ENCODE peak calls at places on chromosome 9, in five cellular contexts. One of them, this sample, is unnamed.
A peak's percentile ranks its signal among the peaks of the same experiment; 100 is the strongest.

GRCh38 chr9:134174526-134175290 is 10.3 kb upstream of the RNU6ATAC start:
- DNase-seq in A673: no peak
- DNase-seq in fibroblast of lung: no peak
- DNase-seq in esophagus squamous epithelium: no peak
- DNase-seq in kidney: peak; percentile 69
- DNase-seq in this sample: no peak

GRCh38 chr9:93681316-93682154 is 105.2 kb downstream of the PHF2 start:
- DNase-seq in fibroblast of lung: no peak
- DNase-seq in A673: no peak
- DNase-seq in kidney: peak; percentile 65
- DNase-seq in esophagus squamous epithelium: no peak
- DNase-seq in this sample: no peak

GRCh38 chr9:125460883-125461475 is 199.4 kb downstream of the GAPVD1 start:
- DNase-seq in fibroblast of lung: peak; percentile 95
- DNase-seq in esophagus squamous epithelium: no peak
- DNase-seq in A673: no peak
- DNase-seq in kidney: no peak
- DNase-seq in this sample: no peak

GRCh38 chr9:115739096-115739875 is 414.3 kb upstream of the PAPPA start:
- DNase-seq in esophagus squamous epithelium: no peak
- DNase-seq in A673: peak; percentile 39
- DNase-seq in kidney: no peak
- DNase-seq in fibroblast of lung: no peak
- DNase-seq in this sample: no peak

GRCh38 chr9:114278881-114279570 is 43.9 kb upstream of the ORM1 start:
- DNase-seq in esophagus squamous epithelium: no peak
- DNase-seq in A673: peak; percentile 71
- DNase-seq in fibroblast of lung: peak; percentile 45
- DNase-seq in kidney: peak; percentile 83
- DNase-seq in this sample: peak; percentile 44

GRCh38 chr9:30476826-30477225 is 1907.6 kb upstream of the ACO1 start:
- DNase-seq in kidney: no peak
- DNase-seq in A673: no peak
- DNase-seq in fibroblast of lung: no peak
- DNase-seq in esophagus squamous epithelium: no peak
- DNase-seq in this sample: no peak

GRCh38 chr9:106878943-106879916 is 16.3 kb downstream of the ZNF462 start:
- DNase-seq in A673: peak; percentile 39
- DNase-seq in fibroblast of lung: peak; percentile 98
- DNase-seq in esophagus squamous epithelium: no peak
- DNase-seq in kidney: peak; percentile 72
- DNase-seq in this sample: peak; percentile 45

GRCh38 chr9:15187589-15187988 is 119.4 kb downstream of the TTC39B start:
- DNase-seq in A673: no peak
- DNase-seq in kidney: no peak
- DNase-seq in fibroblast of lung: no peak
- DNase-seq in esophagus squamous epithelium: no peak
- DNase-seq in this sample: no peak

GRCh38 chr9:135864447-135865049 is 42.8 kb downstream of the CAMSAP1 start:
- DNase-seq in esophagus squamous epithelium: no peak
- DNase-seq in kidney: peak; percentile 75
- DNase-seq in fibroblast of lung: peak; percentile 58
- DNase-seq in A673: peak; percentile 74
- DNase-seq in this sample: peak; percentile 79

GRCh38 chr9:91677354-91677753 is 253.7 kb upstream of the NFIL3 start:
- DNase-seq in fibroblast of lung: peak; percentile 36
- DNase-seq in esophagus squamous epithelium: no peak
- DNase-seq in kidney: no peak
- DNase-seq in A673: no peak
- DNase-seq in this sample: peak; percentile 54

GRCh38 chr9:74951725-74952151 is 974 bp downstream of the C9orf40 start:
- DNase-seq in esophagus squamous epithelium: peak; percentile 35
- DNase-seq in A673: no peak
- DNase-seq in fibroblast of lung: peak; percentile 25
- DNase-seq in kidney: peak; percentile 77
- DNase-seq in this sample: peak; percentile 74

GRCh38 chr9:11366585-11367129 is 753.9 kb upstream of the PTPRD start:
- DNase-seq in kidney: peak; percentile 51
- DNase-seq in fibroblast of lung: no peak
- DNase-seq in esophagus squamous epithelium: no peak
- DNase-seq in A673: no peak
- DNase-seq in this sample: no peak

GRCh38 chr9:75360258-75360657 is 271.9 kb downstream of the OSTF1 start:
- DNase-seq in fibroblast of lung: no peak
- DNase-seq in esophagus squamous epithelium: no peak
- DNase-seq in A673: no peak
- DNase-seq in kidney: no peak
- DNase-seq in this sample: no peak

GRCh38 chr9:107674937-107675277 is 185.3 kb upstream of the KLF4 start:
- DNase-seq in esophagus squamous epithelium: no peak
- DNase-seq in A673: no peak
- DNase-seq in fibroblast of lung: peak; percentile 35
- DNase-seq in kidney: no peak
- DNase-seq in this sample: peak; percentile 40

GRCh38 chr9:112914524-112914923 is 23.8 kb upstream of the SLC46A2 start:
- DNase-seq in kidney: no peak
- DNase-seq in fibroblast of lung: no peak
- DNase-seq in esophagus squamous epithelium: no peak
- DNase-seq in A673: peak; percentile 32
- DNase-seq in this sample: no peak

GRCh38 chr9:93058357-93059096 is at the start of gene SUSD3:
- DNase-seq in fibroblast of lung: peak; percentile 38
- DNase-seq in A673: peak; percentile 37
- DNase-seq in kidney: peak; percentile 95
- DNase-seq in esophagus squamous epithelium: no peak
- DNase-seq in this sample: no peak

GRCh38 chr9:86960938-86961337 is 13.6 kb upstream of the GAS1 start:
- DNase-seq in A673: no peak
- DNase-seq in kidney: no peak
- DNase-seq in esophagus squamous epithelium: no peak
- DNase-seq in fibroblast of lung: no peak
- DNase-seq in this sample: no peak

GRCh38 chr9:79408617-79409016 is 163.1 kb upstream of the TLE4 start:
- DNase-seq in esophagus squamous epithelium: no peak
- DNase-seq in kidney: no peak
- DNase-seq in fibroblast of lung: no peak
- DNase-seq in A673: no peak
- DNase-seq in this sample: no peak

GRCh38 chr9:91814681-91815212 is 135.3 kb downstream of the ROR2 start:
- DNase-seq in esophagus squamous epithelium: no peak
- DNase-seq in kidney: no peak
- DNase-seq in A673: no peak
- DNase-seq in fibroblast of lung: no peak
- DNase-seq in this sample: no peak

GRCh38 chr9:128304971-128305288 is 17.3 kb downstream of the TRUB2 start:
- DNase-seq in fibroblast of lung: no peak
- DNase-seq in esophagus squamous epithelium: no peak
- DNase-seq in A673: no peak
- DNase-seq in kidney: no peak
- DNase-seq in this sample: no peak

GRCh38 chr9:5698810-5699556 is 70.1 kb downstream of the RIC1 start:
- DNase-seq in A673: no peak
- DNase-seq in kidney: no peak
- DNase-seq in esophagus squamous epithelium: no peak
- DNase-seq in fibroblast of lung: peak; percentile 64
- DNase-seq in this sample: peak; percentile 18

GRCh38 chr9:78559449-78559885 is 262.5 kb downstream of the PSAT1 start:
- DNase-seq in kidney: no peak
- DNase-seq in A673: no peak
- DNase-seq in esophagus squamous epithelium: no peak
- DNase-seq in fibroblast of lung: peak; percentile 73
- DNase-seq in this sample: peak; percentile 53

GRCh38 chr9:72205513-72205912 is 56.3 kb downstream of the GDA start:
- DNase-seq in kidney: no peak
- DNase-seq in fibroblast of lung: no peak
- DNase-seq in A673: no peak
- DNase-seq in esophagus squamous epithelium: no peak
- DNase-seq in this sample: no peak

GRCh38 chr9:94757158-94757557 is 30.7 kb downstream of the AOPEP start:
- DNase-seq in A673: peak; percentile 37
- DNase-seq in kidney: no peak
- DNase-seq in fibroblast of lung: no peak
- DNase-seq in esophagus squamous epithelium: no peak
- DNase-seq in this sample: peak; percentile 54

GRCh38 chr9:109652971-109653370 is 127.0 kb upstream of the PALM2AKAP2 start:
- DNase-seq in esophagus squamous epithelium: no peak
- DNase-seq in kidney: no peak
- DNase-seq in A673: peak; percentile 29
- DNase-seq in fibroblast of lung: peak; percentile 43
- DNase-seq in this sample: peak; percentile 76

GRCh38 chr9:36037580-36038169 is 962 bp downstream of the RECK start:
- DNase-seq in kidney: no peak
- DNase-seq in A673: peak; percentile 40
- DNase-seq in fibroblast of lung: peak; percentile 32
- DNase-seq in esophagus squamous epithelium: no peak
- DNase-seq in this sample: no peak

GRCh38 chr9:16618524-16618923 is 251.9 kb downstream of the BNC2 start:
- DNase-seq in fibroblast of lung: no peak
- DNase-seq in esophagus squamous epithelium: no peak
- DNase-seq in A673: no peak
- DNase-seq in kidney: no peak
- DNase-seq in this sample: peak; percentile 30

GRCh38 chr9:97880336-97880735 is 27.3 kb downstream of the FOXE1 start:
- DNase-seq in kidney: no peak
- DNase-seq in esophagus squamous epithelium: no peak
- DNase-seq in fibroblast of lung: peak; percentile 53
- DNase-seq in A673: no peak
- DNase-seq in this sample: no peak

GRCh38 chr9:93125331-93125894 is 8.6 kb downstream of the NINJ1 start:
- DNase-seq in kidney: peak; percentile 26
- DNase-seq in A673: no peak
- DNase-seq in esophagus squamous epithelium: no peak
- DNase-seq in fibroblast of lung: no peak
- DNase-seq in this sample: no peak

GRCh38 chr9:119375892-119376291 is 6.7 kb upstream of the BRINP1 start:
- DNase-seq in esophagus squamous epithelium: no peak
- DNase-seq in A673: peak; percentile 60
- DNase-seq in fibroblast of lung: no peak
- DNase-seq in kidney: no peak
- DNase-seq in this sample: peak; percentile 9

GRCh38 chr9:2411459-2412215 is 209.9 kb upstream of the VLDLR start:
- DNase-seq in kidney: no peak
- DNase-seq in A673: peak; percentile 35
- DNase-seq in fibroblast of lung: no peak
- DNase-seq in esophagus squamous epithelium: no peak
- DNase-seq in this sample: peak; percentile 38

GRCh38 chr9:89422151-89422918 is 75.6 kb downstream of the SEMA4D start:
- DNase-seq in esophagus squamous epithelium: no peak
- DNase-seq in kidney: no peak
- DNase-seq in fibroblast of lung: no peak
- DNase-seq in A673: no peak
- DNase-seq in this sample: peak; percentile 29
- H3K4me1 ChIP-seq in esophagus squamous epithelium: no peaks in the 10 kb centered on the region
- H3K4me1 ChIP-seq in kidney: no peaks in the 10 kb centered on the region
- H3K4me1 ChIP-seq in fibroblast of lung: no peaks in the 10 kb centered on the region
- H3K4me1 ChIP-seq in A673: no peaks in the 10 kb centered on the region
- H3K4me1 ChIP-seq in this sample: peaks cover 13% of the 10 kb centered on the region

GRCh38 chr9:76621011-76621410 is 143.2 kb upstream of the PCA3 start:
- DNase-seq in fibroblast of lung: no peak
- DNase-seq in esophagus squamous epithelium: no peak
- DNase-seq in kidney: no peak
- DNase-seq in A673: no peak
- DNase-seq in this sample: no peak

GRCh38 chr9:76626980-76627379 is 137.3 kb upstream of the PCA3 start:
- DNase-seq in esophagus squamous epithelium: no peak
- DNase-seq in fibroblast of lung: no peak
- DNase-seq in A673: no peak
- DNase-seq in kidney: no peak
- DNase-seq in this sample: no peak

GRCh38 chr9:76628155-76628554 is 136.1 kb upstream of the PCA3 start:
- DNase-seq in esophagus squamous epithelium: no peak
- DNase-seq in A673: no peak
- DNase-seq in fibroblast of lung: no peak
- DNase-seq in kidney: no peak
- DNase-seq in this sample: no peak

GRCh38 chr9:76620586-76620985 is 143.7 kb upstream of the PCA3 start:
- DNase-seq in fibroblast of lung: peak; percentile 10
- DNase-seq in kidney: no peak
- DNase-seq in esophagus squamous epithelium: no peak
- DNase-seq in A673: no peak
- DNase-seq in this sample: no peak

GRCh38 chr9:76624381-76625048 is 139.7 kb upstream of the PCA3 start:
- DNase-seq in fibroblast of lung: no peak
- DNase-seq in A673: no peak
- DNase-seq in esophagus squamous epithelium: no peak
- DNase-seq in kidney: no peak
- DNase-seq in this sample: no peak
- H3K4me1 ChIP-seq in fibroblast of lung: no peaks in the 10 kb centered on the region
- H3K4me1 ChIP-seq in A673: no peaks in the 10 kb centered on the region
- H3K4me1 ChIP-seq in esophagus squamous epithelium: no peaks in the 10 kb centered on the region
- H3K4me1 ChIP-seq in kidney: no peaks in the 10 kb centered on the region
- H3K4me1 ChIP-seq in this sample: peaks cover 30% of the 10 kb centered on the region

DNA sequence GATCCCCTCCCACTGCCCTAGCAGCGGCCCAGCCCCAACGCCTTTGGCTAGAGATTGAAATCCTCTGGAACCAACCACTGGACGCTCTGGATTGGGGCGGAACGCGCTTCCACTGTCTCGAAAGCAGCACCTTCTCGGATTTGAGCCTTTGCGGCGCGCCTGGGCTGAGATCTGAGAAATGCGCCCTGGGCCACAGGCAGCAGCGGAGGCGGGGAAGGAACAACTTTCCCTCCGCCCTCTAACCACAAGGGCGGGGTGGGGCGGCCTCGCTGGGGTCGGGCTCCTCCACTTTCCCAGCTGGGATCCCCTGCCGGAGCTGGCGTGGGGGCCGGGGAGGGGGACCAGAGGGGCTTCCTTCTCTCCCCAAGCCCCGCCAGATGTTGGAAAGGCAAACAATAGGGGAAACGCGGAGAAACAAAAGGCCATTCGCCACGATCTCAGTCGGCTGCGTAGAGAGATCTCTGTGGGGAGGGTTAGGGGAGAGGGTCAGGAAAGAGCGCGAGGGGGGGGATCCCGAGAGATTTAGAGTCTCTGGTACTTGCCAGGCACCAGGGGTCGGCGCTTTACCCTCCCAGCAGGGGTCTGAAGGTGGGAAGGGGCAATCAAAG is 1.2 kb downstream of the MOB3B start:
- DNase-seq in esophagus squamous epithelium: peak; percentile 5
- DNase-seq in fibroblast of lung: peak; percentile 59
- DNase-seq in A673: no peak
- DNase-seq in kidney: peak; percentile 92
- DNase-seq in this sample: peak; percentile 71
- H3K4me1 ChIP-seq in esophagus squamous epithelium: peaks cover 14% of the 10 kb centered on the region
- H3K4me1 ChIP-seq in fibroblast of lung: peaks cover 7% of the 10 kb centered on the region
- H3K4me1 ChIP-seq in A673: peaks cover 5% of the 10 kb centered on the region
- H3K4me1 ChIP-seq in kidney: peaks cover 7% of the 10 kb centered on the region
- H3K4me1 ChIP-seq in this sample: peaks cover 10% of the 10 kb centered on the region

DNA sequence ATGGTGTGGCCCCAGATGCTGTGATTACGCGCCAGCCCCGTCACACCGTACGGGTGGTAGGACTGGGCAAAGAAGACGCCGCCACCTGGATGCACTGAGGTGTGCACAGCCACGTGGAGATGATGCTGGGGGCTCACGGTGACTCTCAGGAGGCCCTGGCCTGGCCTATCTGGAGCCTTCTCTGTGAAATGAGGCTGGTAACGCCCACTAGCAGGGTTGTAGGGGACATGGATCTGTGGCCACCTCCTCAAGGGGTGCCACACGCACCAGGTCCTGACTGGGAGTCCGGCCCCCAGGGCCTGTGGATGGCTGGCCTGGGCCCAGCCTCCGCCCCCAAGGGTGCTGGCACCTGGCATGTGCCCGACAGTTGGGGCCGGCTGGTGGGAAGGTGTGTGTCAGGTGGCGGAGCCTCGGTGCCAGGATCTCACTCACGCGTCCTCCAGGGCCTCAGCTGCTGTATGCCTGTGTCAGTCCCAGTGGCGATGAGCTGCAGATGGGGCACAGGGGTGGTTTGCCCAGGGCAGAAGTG is 32.4 kb downstream of the NEK6 start:
- DNase-seq in A673: no peak
- DNase-seq in fibroblast of lung: no peak
- DNase-seq in esophagus squamous epithelium: no peak
- DNase-seq in kidney: no peak
- DNase-seq in this sample: no peak
- H3K4me1 ChIP-seq in A673: peaks cover 30% of the 10 kb centered on the region
- H3K4me1 ChIP-seq in fibroblast of lung: peaks cover 65% of the 10 kb centered on the region
- H3K4me1 ChIP-seq in esophagus squamous epithelium: no peaks in the 10 kb centered on the region
- H3K4me1 ChIP-seq in kidney: peaks cover 23% of the 10 kb centered on the region
- H3K4me1 ChIP-seq in this sample: peaks cover 68% of the 10 kb centered on the region

This sample was measured in adipocyte.